ENCODE peak calls at places on chromosomes 16 and 17, in six cellular contexts. W is tibial nerve, N is IMR-90, O is fibroblast of lung, R is body of pancreas, K is lower lobe of right lung. E is an unnamed sample.

GRCh38 chr17:67244621-67245072 is 349 bp downstream of the HELZ start:
- DNase-seq in W (no peak), N (no peak), O (no peak), R (no peak), K (peak; percentile 51), E (peak; percentile 21)

GRCh38 chr16:27463741-27464662 is 62.0 kb downstream of the IL21R start:
- DNase-seq in W (no peak), N (no peak), O (no peak), R (no peak), K (peak; percentile 37), E (no peak)

GRCh38 chr17:79746955-79747507 is 16.3 kb downstream of the ENPP7 start:
- DNase-seq in W (no peak), N (no peak), O (no peak), R (no peak), K (no peak), E (no peak)

GRCh38 chr17:50057521-50057991 is 1.6 kb downstream of the ITGA3 start:
- DNase-seq in W (no peak), N (no peak), O (no peak), R (peak; percentile 22), K (no peak), E (no peak)

GRCh38 chr17:13728751-13729150 is 127.0 kb upstream of the HS3ST3A1 start:
- DNase-seq in W (no peak), N (peak; percentile 42), O (no peak), R (no peak), K (no peak), E (no peak)

GRCh38 chr16:66858740-66859396 is 14.7 kb downstream of the CA7 start:
- DNase-seq in W (no peak), N (peak; percentile 49), O (peak; percentile 28), R (no peak), K (peak; percentile 71), E (peak; percentile 70)

GRCh38 chr16:3134338-3135119 is at the start of gene ZNF213:
- DNase-seq in W (peak; percentile 91), N (peak; percentile 97), O (peak; percentile 97), R (peak; percentile 98), K (peak; percentile 96), E (peak; percentile 98)

GRCh38 chr17:83116311-83116771 is 36.9 kb downstream of the METRNL start:
- DNase-seq in W (no peak), N (no peak), O (no peak), R (no peak), K (peak; percentile 26), E (no peak)

GRCh38 chr17:37708008-37708615 is 36.7 kb downstream of the HNF1B start:
- DNase-seq in W (no peak), N (no peak), O (no peak), R (peak; percentile 85), K (no peak), E (no peak)

GRCh38 chr17:7408341-7408740 is 696 bp downstream of the NLGN2 start:
- DNase-seq in W (no peak), N (no peak), O (no peak), R (no peak), K (no peak), E (no peak)

GRCh38 chr16:88939814-88940195 is 37.2 kb downstream of the CBFA2T3 start:
- DNase-seq in W (no peak), N (no peak), O (no peak), R (peak; percentile 25), K (peak; percentile 74), E (no peak)

GRCh38 chr16:81429045-81429521 is 15.5 kb upstream of the CMIP start:
- DNase-seq in W (no peak), N (peak; percentile 47), O (peak; percentile 56), R (peak; percentile 83), K (no peak), E (peak; percentile 59)

GRCh38 chr16:74730049-74730683 is 29.5 kb upstream of the MLKL start:
- DNase-seq in W (no peak), N (no peak), O (no peak), R (peak; percentile 80), K (no peak), E (peak; percentile 33)

GRCh38 chr17:51641999-51642398 is 381.7 kb downstream of the UTP18 start:
- DNase-seq in W (no peak), N (no peak), O (no peak), R (no peak), K (no peak), E (no peak)

GRCh38 chr17:71378741-71379140 is 742.1 kb upstream of the SOX9 start:
- DNase-seq in W (no peak), N (no peak), O (no peak), R (no peak), K (no peak), E (no peak)

GRCh38 chr17:7929158-7930029 is at the start of gene KCNAB3:
- DNase-seq in W (no peak), N (peak; percentile 69), O (peak; percentile 69), R (peak; percentile 26), K (no peak), E (no peak)

GRCh38 chr17:35520043-35520442 is 17.4 kb downstream of the SLFN12L start:
- DNase-seq in W (no peak), N (no peak), O (no peak), R (no peak), K (no peak), E (no peak)

GRCh38 chr17:35514561-35514960 is 22.9 kb downstream of the SLFN12L start:
- DNase-seq in W (no peak), N (no peak), O (peak; percentile 11), R (no peak), K (no peak), E (peak; percentile 14)

GRCh38 chr17:35519442-35519841 is 18.0 kb downstream of the SLFN12L start:
- DNase-seq in W (no peak), N (no peak), O (no peak), R (no peak), K (no peak), E (no peak)

GRCh38 chr17:35510031-35510430 is 27.4 kb downstream of the SLFN12L start:
- DNase-seq in W (no peak), N (no peak), O (no peak), R (no peak), K (no peak), E (no peak)

DNA sequence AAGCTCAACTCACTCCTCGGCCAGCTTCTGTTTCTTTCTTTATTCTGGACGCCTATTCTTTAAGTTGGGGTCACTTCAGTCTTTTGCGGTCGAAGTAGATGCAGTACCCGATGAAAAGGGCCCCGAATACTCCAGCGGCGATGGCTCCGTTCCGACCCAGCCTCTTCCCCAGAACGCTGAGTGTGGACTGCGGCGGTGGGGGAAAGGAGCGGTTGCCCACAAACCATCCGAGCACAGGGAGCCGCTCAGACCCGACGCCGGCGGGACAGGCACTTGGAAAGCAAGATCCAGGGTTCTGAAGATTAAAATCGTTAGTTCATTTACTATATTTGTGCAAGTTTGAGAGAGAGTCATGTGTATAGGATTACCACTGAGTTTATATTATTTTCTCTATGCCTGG is 22.5 kb downstream of the SLFN12L start:
- DNase-seq in W (no peak), N (no peak), O (no peak), R (no peak), K (no peak), E (peak; percentile 12)
- H3K36me3 ChIP-seq in W (no peaks in the 10 kb centered on the region), N (no peaks in the 10 kb centered on the region), O (no peaks in the 10 kb centered on the region), R (no peaks in the 10 kb centered on the region), K (no peaks in the 10 kb centered on the region), E (no peaks in the 10 kb centered on the region)

GRCh38 chr17:5695480-5695879 is 111.2 kb upstream of the NLRP1 start:
- DNase-seq in W (no peak), N (no peak), O (no peak), R (no peak), K (no peak), E (no peak)
- H3K27me3 ChIP-seq in W (no peaks in the 10 kb centered on the region), N (peaks cover 2% of the 10 kb centered on the region), O (no peaks in the 10 kb centered on the region), R (no peaks in the 10 kb centered on the region), K (peaks cover 27% of the 10 kb centered on the region), E (no peaks in the 10 kb centered on the region)

DNA sequence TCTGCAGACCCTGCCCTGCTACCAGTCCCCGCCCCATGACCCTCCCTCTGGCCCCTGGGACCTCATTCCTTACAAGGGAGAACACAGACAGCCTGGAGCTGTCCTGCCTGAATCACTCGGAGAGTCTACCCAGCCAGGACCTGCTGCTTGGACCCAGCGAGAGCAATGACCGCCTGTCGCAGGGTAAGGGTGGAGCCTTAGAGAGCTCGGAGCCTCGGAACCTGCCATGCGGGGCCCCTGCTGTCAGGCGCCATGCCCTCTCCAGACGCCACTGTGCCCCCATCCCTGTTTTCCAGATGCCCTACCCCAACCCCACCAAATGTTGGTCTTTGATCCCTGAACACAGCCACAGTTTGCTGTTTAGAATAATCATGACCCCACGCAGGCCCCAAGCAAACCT is 5.6 kb downstream of the SH2B1 start:
- DNase-seq in W (no peak), N (no peak), O (no peak), R (no peak), K (no peak), E (no peak)
- H3K36me3 ChIP-seq in W (no peaks in the 10 kb centered on the region), N (peaks cover 56% of the 10 kb centered on the region), O (peaks cover 38% of the 10 kb centered on the region), R (peaks cover 17% of the 10 kb centered on the region), K (peaks cover 71% of the 10 kb centered on the region), E (peaks cover 74% of the 10 kb centered on the region)

GRCh38 chr17:81647640-81648012 is 8.7 kb downstream of the PDE6G start:
- DNase-seq in W (no peak), N (no peak), O (no peak), R (no peak), K (no peak), E (no peak)
- H3K27me3 ChIP-seq in W (peaks cover 53% of the 10 kb centered on the region), N (peaks cover 19% of the 10 kb centered on the region), O (peaks cover 22% of the 10 kb centered on the region), R (no peaks in the 10 kb centered on the region), K (peaks cover 47% of the 10 kb centered on the region), E (no peaks in the 10 kb centered on the region)

E was measured in MG63.